ENCODE peak calls at places on chromosome 22, in five cellular contexts. One of them, this sample, is unnamed.

GRCh38 chr22:36253523-36254490 is 874 bp downstream of the APOL1 start:
- DNase-seq in transverse colon: peak
- DNase-seq in IMR-90: no peak
- DNase-seq in brain microvascular endothelial cell: no peak
- DNase-seq in GM23248: peak
- DNase-seq in this sample: no peak

GRCh38 chr22:42833104-42833503 is 24.0 kb downstream of the ARFGAP3 start:
- DNase-seq in transverse colon: no peak
- DNase-seq in IMR-90: no peak
- DNase-seq in brain microvascular endothelial cell: no peak
- DNase-seq in GM23248: no peak
- DNase-seq in this sample: no peak

GRCh38 chr22:37632174-37633081 is 7.0 kb upstream of the SH3BP1 start:
- DNase-seq in transverse colon: no peak
- DNase-seq in IMR-90: no peak
- DNase-seq in brain microvascular endothelial cell: no peak
- DNase-seq in GM23248: no peak
- DNase-seq in this sample: no peak

GRCh38 chr22:42624551-42625106 is 9.9 kb upstream of the POLDIP3 start:
- DNase-seq in transverse colon: no peak
- DNase-seq in IMR-90: no peak
- DNase-seq in brain microvascular endothelial cell: no peak
- DNase-seq in GM23248: no peak
- DNase-seq in this sample: no peak

GRCh38 chr22:47127441-47127871 is 365.0 kb downstream of the TBC1D22A start:
- DNase-seq in transverse colon: no peak
- DNase-seq in IMR-90: no peak
- DNase-seq in brain microvascular endothelial cell: no peak
- DNase-seq in GM23248: no peak
- DNase-seq in this sample: no peak

GRCh38 chr22:19723990-19724827 is 870 bp downstream of the GP1BB start:
- DNase-seq in transverse colon: no peak
- DNase-seq in IMR-90: peak
- DNase-seq in brain microvascular endothelial cell: no peak
- DNase-seq in GM23248: no peak
- DNase-seq in this sample: peak

GRCh38 chr22:28940441-28940840 is 57.1 kb downstream of the ZNRF3 start:
- DNase-seq in transverse colon: no peak
- DNase-seq in IMR-90: no peak
- DNase-seq in brain microvascular endothelial cell: no peak
- DNase-seq in GM23248: no peak
- DNase-seq in this sample: no peak

GRCh38 chr22:38843201-38843715 is 570 bp downstream of the NPTXR start:
- DNase-seq in transverse colon: peak
- DNase-seq in IMR-90: peak
- DNase-seq in brain microvascular endothelial cell: peak
- DNase-seq in GM23248: peak
- DNase-seq in this sample: peak

GRCh38 chr22:24868979-24869378 is 63.0 kb downstream of the SGSM1 start:
- DNase-seq in transverse colon: no peak
- DNase-seq in IMR-90: no peak
- DNase-seq in brain microvascular endothelial cell: no peak
- DNase-seq in GM23248: no peak
- DNase-seq in this sample: no peak

GRCh38 chr22:35949243-35949642 is 79.4 kb downstream of the RBFOX2 start:
- DNase-seq in transverse colon: no peak
- DNase-seq in IMR-90: no peak
- DNase-seq in brain microvascular endothelial cell: no peak
- DNase-seq in GM23248: no peak
- DNase-seq in this sample: no peak

GRCh38 chr22:21582801-21583740 is 15.6 kb downstream of the UBE2L3 start:
- DNase-seq in transverse colon: no peak
- DNase-seq in IMR-90: no peak
- DNase-seq in brain microvascular endothelial cell: no peak
- DNase-seq in GM23248: no peak
- DNase-seq in this sample: no peak

GRCh38 chr22:29072979-29073617 is at the start of gene KREMEN1:
- DNase-seq in transverse colon: peak
- DNase-seq in IMR-90: no peak
- DNase-seq in brain microvascular endothelial cell: no peak
- DNase-seq in GM23248: no peak
- DNase-seq in this sample: no peak

GRCh38 chr22:45246060-45246985 is 5.6 kb upstream of the KIAA0930 start:
- DNase-seq in transverse colon: peak
- DNase-seq in IMR-90: peak
- DNase-seq in brain microvascular endothelial cell: peak
- DNase-seq in GM23248: peak
- DNase-seq in this sample: no peak

GRCh38 chr22:30833328-30833727 is 135.2 kb downstream of the MORC2 start:
- DNase-seq in transverse colon: no peak
- DNase-seq in IMR-90: no peak
- DNase-seq in brain microvascular endothelial cell: no peak
- DNase-seq in GM23248: no peak
- DNase-seq in this sample: no peak
- H3K27ac ChIP-seq in transverse colon: no peak
- H3K27ac ChIP-seq in IMR-90: no peak
- H3K27ac ChIP-seq in brain microvascular endothelial cell: no peak
- H3K27ac ChIP-seq in GM23248: no peak
- H3K27ac ChIP-seq in this sample: no peak

DNA sequence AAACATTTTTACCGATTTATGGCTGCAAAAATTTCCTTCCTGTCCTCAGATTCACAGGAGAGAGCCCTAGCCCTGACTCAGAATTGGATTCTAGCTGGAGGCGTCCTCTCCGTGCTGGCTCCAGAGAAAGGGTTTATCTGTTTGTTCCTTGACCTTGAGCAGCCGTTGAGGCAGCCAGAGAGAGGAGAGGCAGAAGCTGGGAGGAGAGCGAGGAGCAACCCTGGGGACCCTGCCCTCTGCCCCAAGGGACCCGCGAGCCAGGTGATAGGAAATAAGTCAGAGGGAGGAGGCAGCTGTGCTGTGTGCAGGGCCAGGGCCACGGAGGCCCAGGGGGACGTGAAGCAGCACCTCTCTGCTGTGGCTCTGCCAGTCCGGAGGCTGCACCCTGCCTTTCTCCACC is 75.6 kb downstream of the IGLL1 start:
- DNase-seq in transverse colon: no peak
- DNase-seq in IMR-90: no peak
- DNase-seq in brain microvascular endothelial cell: no peak
- DNase-seq in GM23248: no peak
- DNase-seq in this sample: no peak
- H3K27ac ChIP-seq in transverse colon: no peak
- H3K27ac ChIP-seq in IMR-90: no peak
- H3K27ac ChIP-seq in brain microvascular endothelial cell: no peak
- H3K27ac ChIP-seq in GM23248: no peak
- H3K27ac ChIP-seq in this sample: no peak

DNA sequence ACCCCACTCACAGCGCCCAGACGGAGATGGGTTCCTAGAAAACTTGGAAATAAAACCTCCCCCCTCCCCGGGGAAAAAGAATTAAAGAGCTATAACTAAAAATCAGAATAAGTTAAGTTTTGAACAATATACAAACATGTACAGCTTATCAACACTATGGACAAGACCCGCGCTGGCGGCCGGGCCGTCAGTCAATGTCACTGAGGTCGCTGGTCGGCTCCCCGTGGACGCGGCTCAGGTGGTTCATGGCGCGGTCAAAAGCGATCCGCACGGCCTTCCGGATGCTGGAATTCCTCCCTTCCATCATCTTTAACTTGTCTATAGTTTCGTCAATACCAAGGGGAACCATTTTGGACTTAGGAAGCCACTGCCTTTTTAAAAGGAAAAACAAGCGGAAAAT is 53.6 kb downstream of the BRD1 start:
- DNase-seq in transverse colon: no peak
- DNase-seq in IMR-90: no peak
- DNase-seq in brain microvascular endothelial cell: no peak
- DNase-seq in GM23248: no peak
- DNase-seq in this sample: no peak
- H3K27ac ChIP-seq in transverse colon: no peak
- H3K27ac ChIP-seq in IMR-90: no peak
- H3K27ac ChIP-seq in brain microvascular endothelial cell: no peak
- H3K27ac ChIP-seq in GM23248: no peak
- H3K27ac ChIP-seq in this sample: no peak

DNA sequence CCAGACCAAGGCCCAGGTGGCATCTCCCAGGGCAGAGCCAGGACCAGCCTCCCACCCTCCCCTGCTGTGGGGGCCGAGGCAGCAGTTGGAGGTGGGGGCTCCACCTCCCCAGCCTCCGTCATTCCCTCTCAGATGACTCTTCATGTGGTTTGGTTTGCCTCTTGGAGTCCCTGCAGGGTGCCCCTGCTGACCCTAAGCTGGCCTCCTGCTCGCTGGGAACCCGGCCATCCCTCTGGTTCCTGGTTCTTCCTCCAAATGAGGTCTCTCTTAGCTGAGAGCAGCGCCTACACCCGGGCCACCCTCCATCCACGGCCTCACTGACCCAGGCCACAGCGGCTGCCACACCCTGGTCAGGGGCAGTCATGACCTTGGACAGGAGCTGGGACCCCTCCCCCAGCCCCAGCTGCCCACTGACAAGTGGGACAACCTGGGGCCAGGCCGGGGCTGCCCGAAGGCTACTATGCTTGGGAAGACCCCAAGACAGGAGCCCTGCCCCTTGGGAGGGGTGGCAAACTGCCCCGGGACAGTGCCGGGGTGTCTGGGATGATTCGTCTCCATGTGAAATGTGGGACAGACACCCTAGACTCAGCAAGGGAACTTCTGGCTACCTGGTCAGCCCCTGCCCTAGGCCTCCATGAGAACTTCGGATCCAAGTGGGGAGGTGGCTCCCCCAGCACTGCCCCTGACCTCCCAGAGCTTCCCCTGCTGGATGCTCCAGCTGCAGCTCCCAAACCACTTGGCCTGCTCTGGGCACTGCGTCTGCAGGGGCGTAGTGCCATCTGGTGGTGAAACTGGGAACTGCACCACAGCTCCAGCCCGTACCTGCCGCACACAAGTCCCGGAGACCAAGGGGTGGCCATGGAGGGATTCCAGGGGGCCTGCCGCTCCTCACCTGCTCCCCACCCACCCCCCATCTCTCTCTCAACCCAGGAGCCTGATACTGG is 194.5 kb downstream of the IGLL1 start:
- DNase-seq in transverse colon: peak
- DNase-seq in IMR-90: peak
- DNase-seq in brain microvascular endothelial cell: peak
- DNase-seq in GM23248: peak
- DNase-seq in this sample: peak
- H3K27ac ChIP-seq in transverse colon: no peak
- H3K27ac ChIP-seq in IMR-90: no peak
- H3K27ac ChIP-seq in brain microvascular endothelial cell: no peak
- H3K27ac ChIP-seq in GM23248: no peak
- H3K27ac ChIP-seq in this sample: no peak

GRCh38 chr22:30635273-30636225 is at the start of gene SLC35E4:
- DNase-seq in transverse colon: peak
- DNase-seq in IMR-90: peak
- DNase-seq in brain microvascular endothelial cell: peak
- DNase-seq in GM23248: peak
- DNase-seq in this sample: peak
- H3K27ac ChIP-seq in transverse colon: peak
- H3K27ac ChIP-seq in IMR-90: peak
- H3K27ac ChIP-seq in brain microvascular endothelial cell: peak
- H3K27ac ChIP-seq in GM23248: peak
- H3K27ac ChIP-seq in this sample: peak

GRCh38 chr22:44244265-44244822 is 63.6 kb downstream of the PARVG start:
- DNase-seq in transverse colon: no peak
- DNase-seq in IMR-90: no peak
- DNase-seq in brain microvascular endothelial cell: no peak
- DNase-seq in GM23248: no peak
- DNase-seq in this sample: no peak

GRCh38 chr22:44245438-44245837 is 64.7 kb downstream of the PARVG start:
- DNase-seq in transverse colon: no peak
- DNase-seq in IMR-90: no peak
- DNase-seq in brain microvascular endothelial cell: no peak
- DNase-seq in GM23248: no peak
- DNase-seq in this sample: no peak

GRCh38 chr22:44243761-44244160 is 63.0 kb downstream of the PARVG start:
- DNase-seq in transverse colon: no peak
- DNase-seq in IMR-90: no peak
- DNase-seq in brain microvascular endothelial cell: no peak
- DNase-seq in GM23248: no peak
- DNase-seq in this sample: no peak

GRCh38 chr22:44245867-44246266 is 65.1 kb downstream of the PARVG start:
- DNase-seq in transverse colon: no peak
- DNase-seq in IMR-90: no peak
- DNase-seq in brain microvascular endothelial cell: no peak
- DNase-seq in GM23248: no peak
- DNase-seq in this sample: no peak

DNA sequence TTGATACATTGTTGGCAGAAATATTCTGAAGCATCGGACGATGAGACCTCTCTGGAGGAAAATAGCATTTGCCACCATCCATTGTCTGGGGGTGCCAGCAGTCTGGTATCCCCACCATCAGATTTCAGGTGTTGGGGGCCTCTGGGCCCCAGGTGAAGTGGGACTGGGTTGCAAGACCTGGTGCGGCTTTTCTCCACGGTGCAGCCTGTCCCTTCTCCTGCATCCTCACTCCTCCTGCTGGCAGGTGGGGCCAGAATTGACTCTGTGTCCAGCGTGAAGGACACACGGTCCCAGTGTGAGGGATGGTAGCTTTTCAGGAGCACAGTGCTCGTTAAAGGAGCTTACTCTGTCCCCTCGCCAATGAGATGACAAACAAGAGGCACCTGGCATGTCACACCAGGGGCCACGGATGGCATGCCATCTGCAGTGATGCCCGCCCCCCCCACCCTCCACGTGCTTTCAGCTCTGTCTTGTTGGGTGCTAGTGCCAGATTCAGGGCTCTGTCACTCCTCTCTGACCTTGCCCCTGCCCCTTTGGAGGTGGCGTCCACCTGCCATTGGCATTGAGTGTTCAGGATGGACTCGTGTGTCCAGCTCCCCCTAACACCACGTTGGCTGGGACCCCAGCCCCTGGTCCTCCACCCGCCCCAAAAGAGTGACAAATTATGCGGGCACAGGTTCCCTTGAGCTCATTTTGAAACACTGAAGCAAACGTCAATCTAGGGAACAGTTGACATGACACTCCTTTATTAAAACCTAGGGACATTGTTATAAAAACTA is 62.4 kb downstream of the PARVG start:
- DNase-seq in transverse colon: no peak
- DNase-seq in IMR-90: no peak
- DNase-seq in brain microvascular endothelial cell: no peak
- DNase-seq in GM23248: no peak
- DNase-seq in this sample: no peak
- H3K27ac ChIP-seq in transverse colon: no peak
- H3K27ac ChIP-seq in IMR-90: no peak
- H3K27ac ChIP-seq in brain microvascular endothelial cell: no peak
- H3K27ac ChIP-seq in GM23248: no peak
- H3K27ac ChIP-seq in this sample: no peak

This sample was measured in CD4-positive, CD25-positive, alpha-beta regulatory T cell.